ENCODE peak calls at places on chromosomes 13 and 19, in six cellular contexts. H is astrocyte of the spinal cord; N is C1 segment of cervical spinal cord; Y is stimulated activated CD4-positive, alpha-beta T cell treated with anti-CD3 and anti-CD28 coated beads, Interleukin-2, amount 100 ng/mL, for 48 hours; G is GM19239; A is iPS-NIHi11. W is an unnamed sample.

GRCh38 chr19:31535691-31536460 is 186.6 kb upstream of the TSHZ3 start:
- DNase-seq in Y (no peak), A (no peak), G (no peak), H (no peak), N (no peak), W (no peak)

GRCh38 chr13:44746690-44747089 is 170.6 kb upstream of the TSC22D1 start:
- DNase-seq in G (no peak), N (no peak), Y (no peak), H (no peak), A (no peak), W (no peak)

GRCh38 chr13:40064723-40065122 is 409.3 kb downstream of the COG6 start:
- DNase-seq in H (peak), N (no peak), A (no peak), Y (no peak), G (no peak), W (peak)

GRCh38 chr13:22455036-22455435 is 725.7 kb upstream of the SGCG start:
- DNase-seq in N (no peak), H (no peak), Y (no peak), A (no peak), G (no peak), W (no peak)

GRCh38 chr13:77477299-77477848 is 58.1 kb upstream of the SCEL start:
- DNase-seq in N (no peak), Y (no peak), A (no peak), H (no peak), G (no peak), W (no peak)

GRCh38 chr19:374886-375235 is 30.3 kb upstream of the MIER2 start:
- DNase-seq in Y (no peak), G (no peak), N (no peak), A (no peak), H (no peak), W (no peak)

GRCh38 chr13:50244913-50245574 is 229.8 kb downstream of the KCNRG start:
- DNase-seq in Y (peak), H (peak), A (no peak), G (no peak), N (no peak), W (peak)

GRCh38 chr19:3146677-3147100 is 10.9 kb downstream of the GNA15 start:
- DNase-seq in A (peak), G (no peak), Y (peak), H (no peak), N (no peak), W (no peak)

GRCh38 chr13:40064154-40064713 is 408.8 kb downstream of the COG6 start:
- DNase-seq in A (no peak), N (no peak), Y (no peak), H (no peak), G (no peak), W (no peak)

GRCh38 chr13:52345048-52345447 is 60.9 kb downstream of the THSD1 start:
- DNase-seq in Y (no peak), N (no peak), G (no peak), H (peak), A (no peak), W (no peak)

GRCh38 chr19:14529254-14530004 is at the start of gene TECR:
- DNase-seq in Y (peak), A (peak), N (peak), G (peak), H (peak), W (peak)

W was measured in GM04504.